ENCODE peak calls at places on chromosomes 6 and 20, in six cellular contexts. M is osteocyte, B is NB4, P is WTC11, S is keratinocyte, J is kidney epithelial cell. U is an unnamed sample.

GRCh38 chr6:150620244-150620643 is 20.6 kb downstream of the PLEKHG1 start:
- DNase-seq in P (no peak), B (no peak), J (no peak), S (no peak), M (no peak), U (no peak)

GRCh38 chr6:85463621-85464259 is 13.9 kb downstream of the NT5E start:
- DNase-seq in S (no peak), J (no peak), M (no peak), B (no peak), P (no peak), U (no peak)

GRCh38 chr6:88815491-88815890 is 147.9 kb downstream of the RNGTT start:
- DNase-seq in M (no peak), B (no peak), S (no peak), J (peak), P (no peak), U (no peak)

GRCh38 chr20:23086056-23086551 is at the start of gene CD93:
- DNase-seq in B (peak), J (no peak), M (peak), S (no peak), P (no peak), U (no peak)

GRCh38 chr6:75528423-75528822 is 34.8 kb upstream of the FILIP1 start:
- DNase-seq in J (no peak), S (no peak), P (no peak), B (no peak), M (no peak), U (peak)

GRCh38 chr6:72826744-72827438 is 205.0 kb downstream of the KCNQ5 start:
- DNase-seq in M (no peak), J (no peak), S (peak), B (no peak), P (no peak), U (peak)

GRCh38 chr20:25233016-25233772 is 14.7 kb upstream of the PYGB start:
- DNase-seq in M (peak), J (peak), P (no peak), S (no peak), B (no peak), U (peak)

GRCh38 chr6:165863801-165864200 is 200.8 kb upstream of the PDE10A start:
- DNase-seq in S (no peak), P (no peak), J (no peak), B (no peak), M (no peak), U (no peak)

GRCh38 chr6:79301290-79301689 is 66.8 kb upstream of the HMGN3 start:
- DNase-seq in B (no peak), S (peak), M (no peak), P (no peak), J (no peak), U (no peak)

GRCh38 chr20:19828233-19828632 is 70.2 kb downstream of the RIN2 start:
- DNase-seq in S (peak), P (no peak), B (peak), M (no peak), J (no peak), U (peak)

GRCh38 chr20:49505518-49505917 is 23.1 kb upstream of the KCNB1 start:
- DNase-seq in S (no peak), P (peak), B (peak), M (no peak), J (peak), U (no peak)

GRCh38 chr20:17735206-17735804 is 35.5 kb downstream of the BANF2 start:
- DNase-seq in S (no peak), M (no peak), J (peak), B (no peak), P (no peak), U (peak)

GRCh38 chr20:38935285-38935684 is 9.1 kb downstream of the FAM83D start:
- DNase-seq in S (no peak), P (no peak), J (no peak), B (peak), M (no peak), U (peak)

GRCh38 chr6:46521464-46521971 is 30.3 kb upstream of the RCAN2 start:
- DNase-seq in J (no peak), M (no peak), S (no peak), B (no peak), P (no peak), U (no peak)

GRCh38 chr6:52672422-52673025 is 1.6 kb downstream of the TMEM14A start:
- DNase-seq in B (no peak), S (peak), M (no peak), J (no peak), P (no peak), U (peak)

GRCh38 chr6:113825776-113826175 is 31.4 kb upstream of the MARCKS start:
- DNase-seq in M (no peak), J (no peak), P (no peak), B (no peak), S (no peak), U (no peak)

GRCh38 chr6:150514806-150515362 is 84.8 kb upstream of the PLEKHG1 start:
- DNase-seq in J (no peak), S (no peak), B (no peak), P (no peak), M (no peak), U (no peak)

GRCh38 chr6:21769973-21770372 is 176.4 kb downstream of the SOX4 start:
- DNase-seq in B (no peak), J (no peak), M (no peak), S (no peak), P (no peak), U (no peak)

GRCh38 chr6:96520851-96521115 is 823 bp upstream of the UFL1 start:
- DNase-seq in P (no peak), S (no peak), B (peak), J (no peak), M (no peak), U (no peak)

GRCh38 chr6:91860951-91861350 is 1274.1 kb upstream of the MAP3K7 start:
- DNase-seq in B (no peak), M (no peak), J (peak), S (no peak), P (no peak), U (no peak)

GRCh38 chr20:20492521-20493334 is 124.8 kb downstream of the INSM1 start:
- DNase-seq in B (no peak), S (no peak), J (no peak), P (peak), M (no peak), U (no peak)

GRCh38 chr6:166798652-166799051 is 157.7 kb downstream of the RNASET2 start:
- DNase-seq in B (no peak), P (no peak), M (no peak), S (no peak), J (no peak), U (no peak)

GRCh38 chr6:2919886-2920285 is 16.8 kb upstream of the SERPINB9 start:
- DNase-seq in J (no peak), B (no peak), M (peak), S (no peak), P (no peak), U (no peak)

GRCh38 chr6:137473651-137474050 is 20.5 kb downstream of the OLIG3 start:
- DNase-seq in S (no peak), B (no peak), M (no peak), J (no peak), P (no peak), U (no peak)

GRCh38 chr20:8454137-8454712 is 322.2 kb downstream of the PLCB1 start:
- DNase-seq in B (peak), P (no peak), J (peak), M (no peak), S (no peak), U (peak)

GRCh38 chr20:51402201-51402600 is 140.3 kb downstream of the NFATC2 start:
- DNase-seq in B (peak), M (no peak), J (no peak), P (no peak), S (no peak), U (no peak)

GRCh38 chr6:49898904-49899566 is 32.7 kb upstream of the CRISP1 start:
- DNase-seq in P (no peak), B (no peak), S (no peak), M (no peak), J (no peak), U (no peak)

GRCh38 chr20:2656471-2657117 is 4.2 kb downstream of the NOP56 start:
- DNase-seq in M (no peak), B (peak), P (no peak), S (no peak), J (no peak), U (no peak)

GRCh38 chr20:4813839-4814695 is 92.4 kb downstream of the PRND start:
- DNase-seq in J (no peak), B (peak), P (no peak), M (no peak), S (no peak), U (no peak)
- TF ChIP-seq CTCF in J (no peak), B (no peak), P (no peak), M (no peak), S (no peak), U (no peak)

DNA sequence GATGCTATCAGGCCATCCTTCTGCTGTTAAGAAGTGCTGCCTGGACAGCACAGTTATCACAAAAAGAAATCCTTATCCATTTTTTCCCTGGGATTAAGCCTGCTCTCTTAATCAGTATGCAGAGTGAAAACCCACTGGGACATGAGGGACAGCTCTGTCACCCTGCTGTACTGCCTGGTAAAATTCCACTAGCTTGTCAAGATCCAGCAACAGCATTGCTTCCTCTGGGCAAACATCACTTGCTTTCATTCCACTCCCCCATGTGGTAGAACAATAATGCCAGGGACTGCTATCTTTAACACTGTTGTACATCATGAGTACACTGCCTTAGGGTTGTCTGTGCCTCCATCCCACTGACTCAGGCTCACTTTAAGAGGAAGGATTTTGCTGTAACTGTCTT is 331.3 kb downstream of the KIF16B start:
- DNase-seq in P (no peak), S (no peak), B (no peak), M (peak), J (no peak), U (peak)
- TF ChIP-seq CTCF in P (no peak), S (no peak), B (no peak), M (no peak), J (no peak), U (no peak)

GRCh38 chr20:35363190-35363589 is 48.6 kb downstream of the UQCC1 start:
- DNase-seq in S (no peak), M (no peak), J (no peak), P (no peak), B (no peak), U (no peak)

GRCh38 chr20:35370751-35371150 is 41.0 kb downstream of the UQCC1 start:
- DNase-seq in B (no peak), S (no peak), P (no peak), J (no peak), M (no peak), U (no peak)

GRCh38 chr20:35369804-35370203 is 42.0 kb downstream of the UQCC1 start:
- DNase-seq in B (no peak), M (no peak), S (no peak), J (peak), P (no peak), U (no peak)

GRCh38 chr20:35368616-35369423 is 43.0 kb downstream of the UQCC1 start:
- DNase-seq in B (peak), J (no peak), S (no peak), M (no peak), P (peak), U (no peak)
- TF ChIP-seq CTCF in B (no peak), J (no peak), S (no peak), M (no peak), P (no peak), U (no peak)

GRCh38 chr20:37396520-37397075 is 50.7 kb downstream of the SRC start:
- DNase-seq in P (peak), B (peak), J (no peak), M (no peak), S (no peak), U (no peak)
- TF ChIP-seq CTCF in P (no peak), B (peak), J (no peak), M (peak), S (no peak), U (no peak)

GRCh38 chr6:139540276-139540675 is 165.8 kb upstream of the CITED2 start:
- DNase-seq in S (no peak), P (no peak), B (peak), J (no peak), M (no peak), U (peak)
- TF ChIP-seq CTCF in S (no peak), P (no peak), B (no peak), J (no peak), M (no peak), U (no peak)

GRCh38 chr6:129671442-129672344 is 38.3 kb downstream of the ARHGAP18 start:
- DNase-seq in S (no peak), P (no peak), J (no peak), B (peak), M (no peak), U (peak)
- TF ChIP-seq CTCF in S (no peak), P (no peak), J (no peak), B (peak), M (peak), U (no peak)

GRCh38 chr6:122400121-122400450 is 634 bp downstream of the HSF2 start:
- DNase-seq in M (no peak), B (peak), S (no peak), J (no peak), P (no peak), U (peak)

GRCh38 chr6:122399055-122399347 is 451 bp upstream of the HSF2 start:
- DNase-seq in M (no peak), P (no peak), B (no peak), J (no peak), S (no peak), U (no peak)

GRCh38 chr6:122401104-122401503 is 1.7 kb downstream of the HSF2 start:
- DNase-seq in S (no peak), J (no peak), B (no peak), M (no peak), P (no peak), U (no peak)

GRCh38 chr6:122400467-122401089 is 1.1 kb downstream of the HSF2 start:
- DNase-seq in M (no peak), J (no peak), P (no peak), S (no peak), B (peak), U (no peak)

GRCh38 chr6:122399348-122400120 is at the start of gene HSF2:
- DNase-seq in B (peak), J (peak), S (peak), P (peak), M (peak), U (peak)
- TF ChIP-seq CTCF in B (no peak), J (peak), S (peak), P (peak), M (peak), U (no peak)

DNA sequence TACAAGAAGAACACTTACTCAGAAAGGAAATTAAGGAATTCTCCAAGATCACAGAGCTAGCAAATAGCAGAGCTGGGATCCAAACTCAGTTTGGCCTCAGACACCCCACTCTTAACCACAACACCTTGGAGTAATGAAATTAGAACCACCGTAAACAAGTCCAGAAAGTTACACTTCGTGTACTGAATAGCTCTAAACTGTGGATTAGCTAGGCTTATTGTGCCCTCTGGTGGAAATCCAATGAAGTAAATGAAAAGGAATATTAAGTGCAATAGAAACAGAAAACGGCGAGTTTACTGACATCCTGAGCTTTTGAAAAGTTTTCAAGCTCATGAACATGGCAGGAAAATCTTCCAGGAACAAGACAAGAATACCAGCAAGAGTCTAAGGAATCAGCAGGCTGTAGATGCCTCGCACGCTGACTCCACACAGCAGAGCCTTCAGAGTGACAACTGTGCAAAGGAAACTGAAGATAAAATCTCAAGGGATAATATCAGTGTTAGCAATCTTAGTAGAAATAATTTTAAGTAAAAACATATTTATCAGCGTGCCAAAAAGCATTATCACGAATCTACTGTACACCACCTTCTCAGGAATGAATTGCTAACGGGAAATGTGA is 34.6 kb downstream of the FBXO5 start:
- DNase-seq in J (no peak), S (no peak), B (peak), P (no peak), M (no peak), U (peak)
- TF ChIP-seq CTCF in J (peak), S (peak), B (peak), P (peak), M (peak), U (peak)

GRCh38 chr6:157094038-157094437 is 229.3 kb downstream of the TMEM242 start:
- DNase-seq in J (no peak), P (no peak), B (no peak), S (no peak), M (no peak), U (no peak)
- TF ChIP-seq CTCF in J (no peak), P (no peak), B (no peak), S (no peak), M (no peak), U (no peak)

U was measured in MCF 10A.